ENCODE peak calls at places on chromosomes 5 and 9, in four cellular contexts. Z is K562, D is WTC11, F is GM12878. C is an unnamed sample.

GRCh38 chr9:69582544-69583297 is 89.5 kb downstream of the APBA1 start:
- DNase-seq in D (no peak), Z (no peak), F (no peak), C (peak)

GRCh38 chr9:25917593-25918426 is 239.6 kb upstream of the TUSC1 start:
- DNase-seq in Z (no peak), F (no peak), D (no peak), C (no peak)

GRCh38 chr9:115411993-115412452 is 294.1 kb upstream of the TNC start:
- DNase-seq in Z (no peak), F (no peak), D (no peak), C (no peak)

GRCh38 chr9:91534374-91534773 is 110.7 kb upstream of the NFIL3 start:
- DNase-seq in D (no peak), Z (no peak), F (no peak), C (no peak)

GRCh38 chr5:113093561-113093960 is 117.0 kb downstream of the DCP2 start:
- DNase-seq in F (no peak), D (no peak), Z (no peak), C (no peak)

GRCh38 chr9:113928269-113928668 is 52.2 kb downstream of the ZNF618 start:
- DNase-seq in F (no peak), D (no peak), Z (no peak), C (no peak)

GRCh38 chr5:9545959-9546851 is at the start of gene SEMA5A:
- DNase-seq in D (peak), F (no peak), Z (peak), C (peak)

GRCh38 chr5:55141945-55142690 is 17.9 kb upstream of the GPX8 start:
- DNase-seq in Z (no peak), F (no peak), D (no peak), C (no peak)

GRCh38 chr9:107489144-107489673 is 360 bp downstream of the KLF4 start:
- DNase-seq in F (no peak), D (no peak), Z (no peak), C (no peak)

GRCh38 chr9:28808042-28808441 is 1234.8 kb upstream of the C9orf72 start:
- DNase-seq in Z (no peak), F (no peak), D (no peak), C (peak)

GRCh38 chr9:9752722-9753121 is 860.1 kb downstream of the PTPRD start:
- DNase-seq in Z (no peak), D (no peak), F (no peak), C (no peak)

GRCh38 chr5:160199410-160199911 is 29.8 kb upstream of the FABP6 start:
- DNase-seq in D (peak), Z (peak), F (no peak), C (peak)

GRCh38 chr5:61162832-61163567 is 732 bp upstream of the SMIM15 start:
- DNase-seq in Z (peak), F (no peak), D (no peak), C (peak)

GRCh38 chr5:145834554-145834916 is 607 bp downstream of the PRELID2 start:
- DNase-seq in F (no peak), Z (peak), D (no peak), C (no peak)

GRCh38 chr5:173016621-173017046 is 33.1 kb downstream of the ATP6V0E1 start:
- DNase-seq in F (no peak), D (no peak), Z (no peak), C (no peak)

GRCh38 chr9:107768224-107768623 is 278.7 kb upstream of the KLF4 start:
- DNase-seq in D (no peak), F (no peak), Z (no peak), C (no peak)

GRCh38 chr5:148482697-148483462 is 99.1 kb downstream of the FBXO38 start:
- DNase-seq in Z (peak), F (peak), D (peak), C (peak)

GRCh38 chr5:94276751-94277150 is 341.7 kb downstream of the KIAA0825 start:
- DNase-seq in F (no peak), D (no peak), Z (no peak), C (no peak)

GRCh38 chr5:2748841-2749513 is 2.5 kb downstream of the IRX2 start:
- DNase-seq in F (no peak), Z (no peak), D (no peak), C (no peak)

GRCh38 chr5:117488976-117489500 is 914.4 kb upstream of the SEMA6A start:
- DNase-seq in D (no peak), Z (no peak), F (no peak), C (no peak)

GRCh38 chr9:114504341-114505186 is 709 bp downstream of the WHRN start:
- DNase-seq in D (peak), Z (peak), F (no peak), C (peak)

GRCh38 chr5:143143973-143144372 is 259.5 kb downstream of the NR3C1 start:
- DNase-seq in Z (no peak), D (no peak), F (no peak), C (no peak)

GRCh38 chr5:42598311-42598710 is 158.3 kb upstream of the CCDC152 start:
- DNase-seq in D (no peak), F (no peak), Z (no peak), C (no peak)

GRCh38 chr9:110691002-110691549 is 22.5 kb downstream of the MUSK start:
- DNase-seq in F (no peak), D (no peak), Z (peak), C (no peak)

GRCh38 chr9:13111778-13112177 is 167.7 kb downstream of the MPDZ start:
- DNase-seq in D (no peak), F (no peak), Z (no peak), C (no peak)

GRCh38 chr9:13110766-13111400 is 168.6 kb downstream of the MPDZ start:
- DNase-seq in D (no peak), F (no peak), Z (no peak), C (no peak)

GRCh38 chr9:13116292-13116691 is 163.2 kb downstream of the MPDZ start:
- DNase-seq in Z (no peak), F (no peak), D (no peak), C (no peak)

GRCh38 chr9:13113201-13113600 is 166.3 kb downstream of the MPDZ start:
- DNase-seq in F (no peak), D (no peak), Z (no peak), C (no peak)

DNA sequence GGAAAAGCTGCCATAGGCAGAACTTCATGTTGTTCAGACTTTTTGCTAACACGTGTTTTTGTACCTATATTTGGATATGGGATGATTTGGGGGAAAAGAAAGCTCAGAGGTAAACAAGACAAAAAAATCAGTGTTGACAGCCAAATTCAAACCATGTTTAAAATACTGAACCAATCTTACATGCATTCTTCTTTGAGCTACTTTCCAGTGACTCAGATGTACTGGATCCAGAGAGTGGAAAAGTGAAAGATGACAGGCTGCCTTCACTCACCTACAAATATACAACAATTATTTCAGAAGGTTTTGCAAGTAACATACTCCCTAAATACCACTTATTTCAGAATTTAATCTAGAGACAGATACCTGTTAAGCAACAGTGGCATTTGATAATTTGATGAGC is 165.7 kb downstream of the MPDZ start:
- DNase-seq in F (no peak), Z (no peak), D (no peak), C (no peak)
- TF ChIP-seq USF1 in F (no peak), Z (no peak), D (no peak), C (no peak)

GRCh38 chr9:81292056-81292805 is 397.1 kb downstream of the TLE1 start:
- DNase-seq in Z (no peak), D (peak), F (no peak), C (no peak)
- TF ChIP-seq USF1 in Z (no peak), D (no peak), F (no peak), C (no peak)

GRCh38 chr9:72422214-72422613 is 57.2 kb upstream of the ZFAND5 start:
- DNase-seq in D (no peak), F (no peak), Z (no peak), C (no peak)
- TF ChIP-seq USF1 in D (no peak), F (no peak), Z (no peak), C (no peak)

GRCh38 chr5:1445313-1445894 is at the start of gene SLC6A3:
- DNase-seq in Z (peak), D (peak), F (no peak), C (peak)
- TF ChIP-seq USF1 in Z (no peak), D (no peak), F (no peak), C (no peak)

GRCh38 chr5:127892467-127893207 is 189.4 kb downstream of the CCDC192 start:
- DNase-seq in F (no peak), D (no peak), Z (no peak), C (peak)
- TF ChIP-seq USF1 in F (no peak), D (no peak), Z (no peak), C (no peak)

GRCh38 chr9:79623799-79624721 is 52.3 kb downstream of the TLE4 start:
- DNase-seq in F (peak), D (no peak), Z (peak), C (no peak)
- TF ChIP-seq USF1 in F (no peak), D (no peak), Z (no peak), C (no peak)

GRCh38 chr5:69261034-69261433 is 26.3 kb downstream of the CDK7 start:
- DNase-seq in Z (no peak), F (no peak), D (no peak), C (no peak)

GRCh38 chr5:69270827-69271226 is 36.1 kb downstream of the CDK7 start:
- DNase-seq in Z (no peak), F (no peak), D (no peak), C (no peak)

GRCh38 chr5:69268899-69269298 is 34.2 kb downstream of the CDK7 start:
- DNase-seq in F (no peak), Z (no peak), D (no peak), C (no peak)

GRCh38 chr5:69271376-69271775 is 36.7 kb downstream of the CDK7 start:
- DNase-seq in D (no peak), F (no peak), Z (peak), C (no peak)

DNA sequence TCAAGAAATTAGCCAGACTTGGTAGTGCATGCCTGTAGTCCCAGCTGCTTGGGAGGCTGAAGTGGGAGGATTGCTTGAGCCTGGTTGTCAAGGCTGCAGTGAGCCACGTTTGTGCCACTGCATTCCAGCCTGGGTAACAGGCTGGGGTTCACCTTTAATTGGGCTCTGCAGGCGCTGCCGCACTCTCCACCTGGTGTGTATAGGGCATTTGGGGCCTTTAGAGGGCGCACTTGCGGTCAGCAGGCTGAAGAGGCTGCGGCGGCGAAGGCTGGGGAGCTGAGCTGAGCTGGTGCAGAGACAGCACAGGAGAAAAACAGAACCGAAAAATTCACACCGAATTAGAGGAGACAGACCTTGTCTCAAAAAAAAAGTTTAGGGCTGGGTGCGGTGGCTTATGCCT is 31.2 kb downstream of the CDK7 start:
- DNase-seq in Z (peak), D (peak), F (no peak), C (peak)
- TF ChIP-seq USF1 in Z (no peak), D (no peak), F (no peak), C (no peak)

DNA sequence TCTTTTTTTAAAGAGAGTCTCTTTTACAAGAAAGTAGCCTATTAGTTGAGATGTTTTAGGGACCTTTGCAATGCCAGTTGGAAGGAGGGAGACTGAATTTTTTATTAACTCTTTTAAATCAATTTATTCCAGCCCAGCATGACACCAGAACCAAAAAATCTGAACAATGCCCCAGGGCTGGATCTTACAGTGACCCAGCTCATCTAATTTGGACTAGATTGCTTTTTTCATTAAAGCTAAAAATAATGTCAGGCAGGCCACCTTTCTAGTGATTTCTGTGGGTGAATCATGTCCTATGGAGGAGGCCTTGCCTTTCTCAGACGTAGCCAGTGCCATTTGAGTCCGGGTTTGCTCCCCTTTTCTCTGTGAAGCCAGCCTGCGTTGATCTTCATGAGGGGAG is 38.8 kb downstream of the MAP1B start:
- DNase-seq in Z (no peak), D (no peak), F (no peak), C (no peak)
- TF ChIP-seq USF1 in Z (no peak), D (no peak), F (no peak), C (no peak)

DNA sequence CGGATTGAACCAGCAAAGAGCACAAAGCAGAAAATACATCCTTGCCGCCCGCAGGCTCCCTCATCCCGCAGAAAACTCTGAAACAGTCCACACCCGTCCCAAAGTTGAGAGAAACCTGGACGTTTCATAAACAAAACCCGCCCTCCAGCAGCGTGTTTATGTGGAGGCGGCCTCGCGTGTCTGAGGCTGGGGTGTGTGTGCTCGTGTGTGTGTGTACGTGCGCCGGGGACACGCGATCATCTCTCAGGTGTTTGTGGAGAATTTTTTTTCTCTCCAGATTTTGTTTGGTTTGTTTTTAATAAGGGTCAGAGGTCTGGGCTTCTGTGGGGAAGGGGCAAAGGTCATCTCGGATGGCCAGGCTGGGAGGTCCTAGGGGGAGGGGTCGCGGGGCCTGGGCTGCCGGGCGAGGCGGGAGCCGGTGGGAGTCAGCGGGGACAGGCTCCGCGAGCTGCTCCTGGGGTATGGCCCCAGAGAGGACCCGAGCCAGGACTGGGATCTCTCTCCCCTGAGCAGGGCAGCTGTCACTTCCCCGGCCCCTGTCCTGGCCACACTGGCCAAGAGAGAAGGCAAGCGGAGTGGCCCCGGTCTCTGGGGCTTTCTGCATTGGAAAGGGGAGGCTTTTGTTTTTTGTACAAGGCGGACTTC is 206.4 kb downstream of the C9orf50 start:
- DNase-seq in D (no peak), Z (peak), F (no peak), C (no peak)
- TF ChIP-seq USF1 in D (no peak), Z (no peak), F (no peak), C (no peak)

GRCh38 chr5:75051217-75051751 is 1.1 kb downstream of the GCNT4 start:
- DNase-seq in F (no peak), Z (no peak), D (no peak), C (no peak)

GRCh38 chr5:75047356-75047755 is 5.0 kb downstream of the GCNT4 start:
- DNase-seq in D (no peak), Z (no peak), F (no peak), C (no peak)

GRCh38 chr5:75050415-75050814 is 1.9 kb downstream of the GCNT4 start:
- DNase-seq in Z (peak), F (no peak), D (peak), C (peak)

GRCh38 chr5:75048457-75048953 is 3.9 kb downstream of the GCNT4 start:
- DNase-seq in D (no peak), Z (no peak), F (peak), C (no peak)

DNA sequence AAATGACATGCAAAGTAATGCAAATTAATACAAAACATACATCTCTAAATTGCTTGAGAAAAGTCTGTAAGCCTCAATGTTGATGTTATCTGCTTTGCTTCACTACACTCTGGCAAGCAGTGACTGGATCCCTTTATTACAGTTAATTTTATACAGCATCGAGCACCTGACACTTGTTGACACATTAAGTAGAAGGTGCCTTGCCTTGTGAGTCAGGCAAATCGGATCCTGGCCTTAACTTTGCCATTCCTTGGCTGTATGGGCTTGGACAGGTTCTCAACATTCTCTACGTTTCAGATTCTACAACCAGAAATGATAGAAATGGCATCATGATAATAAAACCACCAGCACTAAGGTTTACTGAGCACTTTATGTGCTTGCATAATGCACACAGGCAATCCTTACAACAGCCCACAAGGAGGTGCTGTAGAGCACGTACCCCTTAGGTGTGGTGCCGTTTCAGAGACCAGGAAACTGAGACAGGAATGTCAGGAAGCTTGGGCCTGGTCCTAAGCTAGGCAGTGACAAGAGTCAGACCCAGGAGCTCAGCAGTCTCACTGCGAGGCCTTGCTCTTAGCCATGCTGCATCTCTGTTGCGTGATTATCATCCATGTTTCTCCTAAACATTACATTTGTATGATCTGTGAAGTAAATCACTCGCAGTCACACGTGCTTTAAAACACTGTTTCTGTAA is 2.6 kb downstream of the GCNT4 start:
- DNase-seq in Z (peak), D (peak), F (no peak), C (peak)
- TF ChIP-seq USF1 in Z (no peak), D (no peak), F (no peak), C (no peak)

C was measured in SK-N-SH.